ENCODE peak calls at places on chromosome 19, in ten cellular contexts. K is tibial nerve, E is IMR-90, G is ovary, O is body of pancreas, V is left lung, F is AG04449, S is psoas muscle, X is heart left ventricle, P is fibroblast of pulmonary artery. N is an unnamed sample.

GRCh38 chr19:36489920-36490415 is 607 bp upstream of the ZNF566 start:
- DNase-seq in O (peak; percentile 74), X (peak; percentile 88), F (no peak), E (peak; percentile 95), V (peak; percentile 84), P (peak; percentile 96), G (no peak), S (no peak), K (no peak), N (no peak)

GRCh38 chr19:16435238-16435911 is 36.4 kb downstream of the EPS15L1 start:
- DNase-seq in E (peak; percentile 98), V (peak; percentile 48), F (peak; percentile 84), G (peak; percentile 73), X (peak; percentile 73), P (peak; percentile 95), O (peak; percentile 27), K (peak; percentile 71), S (peak; percentile 67), N (no peak)

GRCh38 chr19:5503598-5503997 is 48.4 kb downstream of the ZNRF4 start:
- DNase-seq in X (no peak), E (no peak), O (no peak), K (no peak), G (no peak), S (no peak), F (no peak), V (no peak), P (no peak), N (no peak)

GRCh38 chr19:455851-456546 is 4.8 kb downstream of the SHC2 start:
- DNase-seq in O (no peak), F (no peak), V (no peak), X (no peak), E (no peak), P (no peak), G (no peak), K (no peak), S (no peak), N (no peak)

GRCh38 chr19:2719910-2720776 is 1.0 kb downstream of the DIRAS1 start:
- DNase-seq in S (no peak), P (no peak), F (no peak), E (peak; percentile 40), K (no peak), G (peak; percentile 41), O (peak; percentile 42), X (peak; percentile 84), V (no peak), N (no peak)

GRCh38 chr19:45354443-45354842 is 13.9 kb downstream of the KLC3 start:
- DNase-seq in O (no peak), K (no peak), G (no peak), E (no peak), P (no peak), X (no peak), F (no peak), S (no peak), V (no peak), N (no peak)

GRCh38 chr19:56946164-56946563 is 105.6 kb upstream of the PEG3 start:
- DNase-seq in V (no peak), F (no peak), X (no peak), E (no peak), O (no peak), P (no peak), K (no peak), S (no peak), G (no peak), N (no peak)

GRCh38 chr19:33550741-33551140 is 29.1 kb upstream of the PEPD start:
- DNase-seq in F (no peak), P (no peak), K (no peak), V (no peak), X (no peak), G (no peak), S (no peak), E (no peak), O (no peak), N (no peak)

GRCh38 chr19:50994129-50994528 is 7.3 kb downstream of the KLK8 start:
- DNase-seq in X (no peak), F (no peak), V (no peak), K (no peak), E (no peak), O (no peak), S (no peak), P (no peak), G (no peak), N (no peak)
- H3K4me3 ChIP-seq in X (no peak overlapping the region), F (no peak overlapping the region), V (no peak overlapping the region), K (no peak overlapping the region), E (no peak overlapping the region), O (no peak overlapping the region), S (no peak overlapping the region), P (no peak overlapping the region), G (no peak overlapping the region), N (no peak overlapping the region)

DNA sequence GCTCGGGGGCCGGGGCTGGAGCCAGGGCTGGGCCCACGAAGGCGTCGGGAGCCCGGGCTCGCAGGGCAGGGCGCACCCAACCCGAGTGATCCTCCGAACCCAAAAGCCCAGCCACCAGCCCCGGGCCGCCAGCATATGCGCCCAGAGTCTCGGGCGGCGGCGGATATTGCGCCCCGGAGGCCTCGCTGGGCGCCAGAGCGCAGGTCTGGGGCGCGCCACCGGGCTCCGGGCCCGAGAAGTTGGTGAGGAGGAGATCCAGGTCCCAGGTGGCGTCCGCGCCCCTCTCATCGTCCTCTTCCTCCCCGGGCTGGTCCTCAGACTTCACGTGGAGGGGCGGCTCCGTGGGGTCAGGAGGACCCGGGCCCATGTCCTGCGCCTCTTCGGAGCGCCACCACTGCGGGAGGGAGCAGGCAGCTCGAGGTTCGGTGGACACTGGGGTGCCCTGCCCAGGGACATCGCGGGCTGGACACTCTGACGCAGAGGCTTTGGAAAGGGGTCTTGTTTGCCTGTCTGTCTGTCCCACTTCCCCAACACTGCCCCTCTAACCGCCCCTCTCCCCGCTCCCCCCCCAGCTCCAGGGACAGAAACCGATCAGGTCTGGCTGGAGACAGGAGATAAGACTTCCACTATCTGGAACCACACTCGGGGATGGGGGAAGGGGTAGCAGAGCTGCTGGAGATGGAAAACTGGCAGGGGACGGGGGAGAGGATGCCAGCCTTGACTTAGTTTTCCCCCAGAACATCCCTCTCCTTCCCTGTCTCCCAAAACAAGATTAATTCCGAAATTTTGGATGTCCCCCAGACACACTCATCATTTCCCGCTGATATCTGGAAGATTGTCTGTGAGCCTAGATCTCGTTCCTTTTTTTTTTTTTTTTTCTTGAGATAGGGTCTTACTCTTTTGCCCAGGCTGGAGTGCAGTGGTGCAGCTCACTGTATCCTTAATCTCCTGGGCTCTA is 973 bp downstream of the KLF1 start:
- DNase-seq in O (no peak), K (no peak), P (no peak), E (no peak), F (no peak), G (no peak), V (no peak), S (no peak), X (no peak), N (no peak)
- TF ChIP-seq CTCF in O (no peak), K (no peak), P (no peak), E (no peak), F (no peak), G (no peak), V (peak; percentile 9), S (no peak), X (no peak), N (no peak)

GRCh38 chr19:12840091-12841079 is 2.1 kb downstream of the MAST1 start:
- DNase-seq in G (peak; percentile 64), S (peak; percentile 51), K (no peak), X (no peak), F (no peak), E (peak; percentile 63), O (peak; percentile 52), P (peak; percentile 80), V (peak; percentile 69), N (peak; percentile 20)

GRCh38 chr19:12838893-12839656 is 760 bp downstream of the MAST1 start:
- DNase-seq in X (no peak), G (no peak), E (no peak), K (no peak), P (no peak), V (no peak), S (no peak), F (no peak), O (no peak), N (no peak)

GRCh38 chr19:12836529-12836863 is 1.8 kb upstream of the MAST1 start:
- DNase-seq in E (no peak), V (no peak), G (no peak), X (no peak), S (no peak), P (no peak), F (no peak), O (no peak), K (no peak), N (no peak)

GRCh38 chr19:12837225-12837624 is 1.1 kb upstream of the MAST1 start:
- DNase-seq in X (no peak), G (no peak), O (no peak), F (no peak), E (no peak), K (no peak), V (no peak), S (no peak), P (no peak), N (no peak)

DNA sequence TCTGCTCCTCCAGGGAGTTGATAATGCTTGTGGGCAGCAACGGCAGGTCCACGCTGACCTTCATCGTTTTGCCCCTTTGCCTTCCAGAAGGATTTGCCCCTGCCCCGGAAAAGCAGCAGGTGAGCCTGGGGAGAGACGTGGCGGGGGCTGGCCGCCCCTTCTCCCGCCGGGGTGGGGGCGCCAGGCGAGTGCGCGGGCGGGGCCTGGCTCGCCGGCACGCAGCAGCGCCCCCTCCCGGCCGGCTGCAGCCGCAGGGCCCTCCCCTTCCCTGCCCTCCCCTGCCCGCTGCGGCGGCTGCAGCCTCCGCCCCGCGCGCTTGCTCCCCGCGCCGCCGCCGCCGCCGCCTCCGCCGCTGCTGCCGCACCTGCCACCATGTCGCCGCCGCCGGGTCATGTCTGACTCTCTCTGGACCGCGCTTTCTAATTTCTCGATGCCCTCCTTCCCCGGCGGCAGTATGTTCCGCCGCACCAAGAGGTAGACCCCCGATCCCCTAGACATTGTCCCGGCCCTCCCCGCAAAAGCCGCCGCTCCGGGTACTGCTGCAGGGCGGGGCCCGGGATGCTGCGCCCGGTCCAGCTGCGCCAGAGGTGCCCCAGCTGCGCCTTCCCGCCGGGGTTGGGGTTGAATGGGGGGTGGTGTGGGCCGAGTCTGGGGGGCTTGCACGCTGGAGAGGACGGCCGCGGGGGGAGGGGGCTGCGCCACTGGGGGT is at the start of gene MAST1:
- DNase-seq in V (no peak), G (no peak), P (no peak), F (no peak), O (peak; percentile 36), S (peak; percentile 24), X (no peak), K (no peak), E (no peak), N (no peak)
- H3K4me3 ChIP-seq in V (no peak within 1 kb of the TSS), G (no peak within 1 kb of the TSS), P (no peak within 1 kb of the TSS), F (no peak within 1 kb of the TSS), O (no peak within 1 kb of the TSS), S (peak within 1 kb of the TSS; percentile 47), X (peak within 1 kb of the TSS; percentile 8), K (no peak within 1 kb of the TSS), E (peak within 1 kb of the TSS; percentile 34), N (peak within 1 kb of the TSS; percentile 46)

DNA sequence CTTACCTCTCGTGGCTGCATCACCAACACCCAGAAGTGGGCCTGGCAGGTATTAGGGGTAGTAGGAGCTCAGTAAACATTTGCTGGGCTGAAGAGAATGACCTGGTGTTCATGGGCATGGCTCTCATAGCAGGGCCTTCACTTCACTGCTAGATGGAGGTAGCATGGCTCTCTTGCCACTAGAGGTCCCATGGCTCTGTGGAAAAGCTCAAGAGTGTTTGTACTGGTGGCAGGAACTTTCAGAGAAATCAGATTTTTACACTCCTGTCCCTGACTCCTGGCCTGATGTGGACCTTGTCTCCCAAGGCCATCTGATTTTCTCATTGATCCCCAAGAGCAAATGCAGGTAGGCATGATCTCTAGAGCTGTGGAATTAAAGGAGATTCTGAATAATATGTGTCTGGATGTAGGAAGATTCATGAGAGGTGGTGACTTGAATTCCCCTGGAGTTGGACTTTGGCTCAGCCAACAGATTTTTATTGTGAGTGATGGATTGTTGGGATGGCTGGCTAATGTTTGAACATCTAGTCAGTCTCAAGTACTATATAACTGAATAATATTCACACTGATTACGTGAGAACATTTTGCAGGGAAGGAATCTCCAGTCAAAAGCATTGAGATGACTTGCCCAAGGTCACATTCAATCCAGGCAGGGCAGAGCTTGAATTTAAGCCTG is 5.8 kb downstream of the ZNF574 start:
- DNase-seq in O (peak; percentile 36), K (no peak), X (no peak), S (no peak), E (peak; percentile 65), G (no peak), P (peak; percentile 67), F (no peak), V (no peak), N (no peak)
- TF ChIP-seq CTCF in O (peak; percentile 52), K (peak; percentile 13), X (peak; percentile 25), S (peak; percentile 27), E (peak; percentile 62), G (no peak), P (peak; percentile 66), F (peak; percentile 72), V (no peak), N (peak; percentile 71)